ENCODE peak calls at places on chromosomes 11 and 22, in six cellular contexts. G is stomach, X is A549, L is sigmoid colon, R is ovary, K is K562. D is an unnamed sample.

GRCh38 chr11:75524576-75525432 is 937 bp downstream of the GDPD5 start:
- DNase-seq in K (peak), L (no peak), G (peak), X (no peak), R (peak), D (peak)

GRCh38 chr11:133832096-133833081 is 12.9 kb downstream of the SPATA19 start:
- DNase-seq in R (no peak), X (no peak), L (no peak), K (no peak), G (no peak), D (no peak)

GRCh38 chr22:23279781-23280180 is 99.5 kb downstream of the BCR start:
- DNase-seq in R (no peak), K (peak), L (no peak), G (no peak), X (no peak), D (no peak)

GRCh38 chr11:37762079-37762478 is 1164.0 kb upstream of the RAG2 start:
- DNase-seq in X (no peak), R (no peak), G (no peak), L (no peak), K (no peak), D (no peak)

GRCh38 chr11:132576706-132577105 is 955.6 kb downstream of the OPCML start:
- DNase-seq in R (no peak), G (peak), L (no peak), X (peak), K (no peak), D (no peak)

GRCh38 chr11:34052608-34053160 is 1.2 kb downstream of the CAPRIN1 start:
- DNase-seq in L (peak), X (peak), G (peak), K (peak), R (peak), D (peak)

GRCh38 chr22:45014658-45015057 is 4.9 kb upstream of the PHF21B start:
- DNase-seq in R (no peak), K (no peak), G (no peak), L (no peak), X (no peak), D (no peak)

GRCh38 chr11:123056835-123057491 is 5.0 kb downstream of the HSPA8 start:
- DNase-seq in K (no peak), G (no peak), R (no peak), L (no peak), X (no peak), D (no peak)

GRCh38 chr11:62580959-62581715 is 7.4 kb upstream of the EEF1G start:
- DNase-seq in L (no peak), R (no peak), G (no peak), X (no peak), K (no peak), D (no peak)

GRCh38 chr11:33970984-33971466 is 79.1 kb upstream of the LMO2 start:
- DNase-seq in G (peak), R (no peak), K (peak), L (peak), X (peak), D (peak)

GRCh38 chr11:134905966-134906955 is 494.2 kb upstream of the B3GAT1 start:
- DNase-seq in X (no peak), L (no peak), G (no peak), K (no peak), R (no peak), D (no peak)

GRCh38 chr11:2208691-2209369 is 37.2 kb upstream of the TH start:
- DNase-seq in X (peak), K (no peak), L (peak), R (peak), G (peak), D (peak)

GRCh38 chr22:26718905-26719304 is 61.5 kb downstream of the MIAT start:
- DNase-seq in X (peak), K (no peak), R (no peak), L (no peak), G (no peak), D (no peak)

GRCh38 chr11:109421981-109422590 is at the start of gene C11orf87:
- DNase-seq in L (no peak), G (no peak), X (no peak), R (no peak), K (no peak), D (no peak)

GRCh38 chr11:113507341-113507740 is 32.1 kb upstream of the DRD2 start:
- DNase-seq in R (no peak), K (no peak), G (no peak), L (no peak), X (no peak), D (no peak)

DNA sequence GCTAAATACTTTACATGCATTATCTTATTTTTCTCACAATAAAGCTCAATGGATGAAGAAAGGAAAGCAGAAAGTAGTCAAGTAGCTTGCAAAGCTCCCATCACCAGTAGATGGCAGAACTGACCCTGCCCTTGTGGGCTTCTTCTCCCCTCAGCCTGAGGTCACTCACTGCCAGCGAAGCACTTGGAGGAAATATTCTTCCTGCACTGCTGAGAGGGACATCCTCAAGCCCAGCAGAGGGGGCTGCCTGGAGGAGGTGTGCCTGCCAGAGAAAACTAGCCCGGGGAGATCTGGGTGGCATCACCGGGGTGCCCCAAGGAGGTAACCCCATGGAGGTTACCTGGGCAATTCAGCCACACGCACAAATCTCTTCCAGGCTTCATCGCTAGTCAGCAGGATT is 6.6 kb downstream of the APOL4 start:
- DNase-seq in L (peak), G (peak), K (peak), R (peak), X (peak), D (peak)
- TF ChIP-seq CTCF in L (peak), G (no peak), K (peak), R (peak), X (peak), D (peak)

GRCh38 chr11:20125927-20126326 is 34.3 kb downstream of the DBX1 start:
- DNase-seq in G (no peak), R (no peak), X (peak), L (no peak), K (no peak), D (no peak)
- TF ChIP-seq EP300 in G (no peak), R (no peak), X (peak), L (no peak), K (no peak), D (no peak)

DNA sequence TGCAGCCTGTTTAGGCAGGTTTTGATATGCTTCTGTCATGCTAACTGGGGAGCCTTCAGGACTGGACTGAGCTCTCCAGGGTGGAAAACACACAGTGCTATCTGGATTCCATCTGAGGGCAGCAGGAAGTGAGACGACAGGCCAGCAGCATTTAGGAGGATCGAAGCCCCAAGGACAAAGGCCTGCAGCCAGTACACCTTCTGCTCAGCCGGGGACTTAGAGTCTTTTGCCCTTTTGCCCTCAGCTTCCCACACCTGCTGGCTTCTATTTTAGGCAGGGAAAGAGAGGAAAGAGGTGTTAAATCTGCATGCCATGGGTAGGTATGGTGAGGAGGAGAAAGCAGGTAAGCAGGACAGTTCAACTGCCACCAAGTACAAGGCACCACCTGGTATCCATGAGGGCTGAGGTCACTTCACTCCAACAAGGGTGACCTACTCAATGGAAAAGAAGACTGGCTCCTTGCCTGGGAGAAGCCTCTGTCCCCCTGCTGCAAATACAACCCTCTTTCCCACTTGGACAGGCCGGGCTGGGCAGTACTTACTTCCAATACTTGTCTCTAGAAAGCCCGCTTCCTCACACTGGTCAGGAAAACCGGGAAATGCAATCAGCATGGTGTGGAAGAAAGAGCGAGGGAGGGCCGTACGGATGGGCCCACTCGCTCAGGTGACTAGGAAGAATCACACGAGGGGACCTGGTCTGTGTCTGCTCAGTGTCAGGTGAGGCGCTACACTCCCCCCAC is 12.3 kb downstream of the LARGE2 start:
- DNase-seq in R (no peak), L (no peak), G (no peak), X (no peak), K (no peak), D (no peak)
- H3K27ac ChIP-seq in R (no peak), L (no peak), G (peak), X (no peak), K (no peak), D (no peak)

DNA sequence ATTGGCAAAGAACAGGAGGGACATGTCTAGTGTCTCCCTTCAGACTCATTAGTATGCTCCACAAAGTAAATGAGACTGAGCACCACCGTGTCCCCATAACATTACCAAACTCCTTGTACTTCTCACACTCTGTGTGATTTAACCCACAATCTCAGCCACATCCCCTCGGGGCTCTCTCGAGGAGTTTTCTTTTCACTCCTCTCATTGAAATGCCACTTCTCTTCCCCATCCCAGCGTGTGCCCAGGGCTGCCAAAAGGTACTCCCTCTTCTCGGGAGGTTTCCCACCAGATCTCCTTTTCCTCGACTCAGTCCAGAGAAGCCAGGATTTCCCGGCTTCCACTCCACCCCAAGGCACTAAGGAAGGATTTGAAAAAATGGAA is 1.1 kb downstream of the RBFOX2 start:
- DNase-seq in X (no peak), L (peak), K (no peak), R (no peak), G (no peak), D (peak)
- TF ChIP-seq CTCF in X (no peak), L (no peak), K (no peak), R (no peak), G (no peak), D (no peak)

GRCh38 chr11:100556781-100557180 is 130.3 kb upstream of the ARHGAP42 start:
- DNase-seq in R (no peak), L (no peak), G (no peak), X (no peak), K (no peak), D (no peak)
- TF ChIP-seq EP300 in R (no peak), L (no peak), G (no peak), X (no peak), K (no peak), D (no peak)

GRCh38 chr11:47177229-47177845 is 658 bp upstream of the ARFGAP2 start:
- DNase-seq in G (peak), L (peak), K (peak), X (peak), R (no peak), D (peak)

GRCh38 chr11:47179655-47179991 is 2.9 kb upstream of the ARFGAP2 start:
- DNase-seq in G (peak), X (peak), K (peak), L (no peak), R (no peak), D (no peak)

GRCh38 chr11:47178737-47179654 is 2.3 kb upstream of the ARFGAP2 start:
- DNase-seq in X (no peak), R (no peak), K (no peak), L (no peak), G (no peak), D (no peak)

GRCh38 chr11:47177846-47178245 is 1.2 kb upstream of the ARFGAP2 start:
- DNase-seq in L (peak), G (no peak), K (no peak), X (no peak), R (no peak), D (no peak)

DNA sequence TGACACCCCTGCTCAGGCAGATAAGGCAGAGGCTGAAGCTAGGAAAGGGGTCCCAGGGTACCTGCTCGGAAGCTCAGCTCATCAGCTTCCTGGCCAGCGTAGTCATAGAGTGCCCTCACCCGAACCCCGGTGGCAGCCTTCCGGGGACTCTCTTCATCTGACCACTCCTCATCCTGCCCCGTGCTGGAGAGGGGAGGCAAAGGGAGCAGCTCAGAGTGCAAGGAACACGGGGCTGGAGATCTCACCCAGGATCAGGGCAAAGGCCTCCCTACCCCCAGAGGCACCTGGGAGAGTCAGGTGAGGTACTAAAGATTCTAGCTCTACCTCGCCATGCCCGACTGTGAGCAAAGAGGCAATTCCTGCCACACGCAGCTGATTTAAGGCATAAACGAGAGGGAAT is 1.6 kb upstream of the ARFGAP2 start:
- DNase-seq in K (no peak), G (no peak), L (no peak), X (no peak), R (no peak), D (no peak)
- H3K27ac ChIP-seq in K (no peak), G (peak), L (peak), X (no peak), R (peak), D (peak)

DNA sequence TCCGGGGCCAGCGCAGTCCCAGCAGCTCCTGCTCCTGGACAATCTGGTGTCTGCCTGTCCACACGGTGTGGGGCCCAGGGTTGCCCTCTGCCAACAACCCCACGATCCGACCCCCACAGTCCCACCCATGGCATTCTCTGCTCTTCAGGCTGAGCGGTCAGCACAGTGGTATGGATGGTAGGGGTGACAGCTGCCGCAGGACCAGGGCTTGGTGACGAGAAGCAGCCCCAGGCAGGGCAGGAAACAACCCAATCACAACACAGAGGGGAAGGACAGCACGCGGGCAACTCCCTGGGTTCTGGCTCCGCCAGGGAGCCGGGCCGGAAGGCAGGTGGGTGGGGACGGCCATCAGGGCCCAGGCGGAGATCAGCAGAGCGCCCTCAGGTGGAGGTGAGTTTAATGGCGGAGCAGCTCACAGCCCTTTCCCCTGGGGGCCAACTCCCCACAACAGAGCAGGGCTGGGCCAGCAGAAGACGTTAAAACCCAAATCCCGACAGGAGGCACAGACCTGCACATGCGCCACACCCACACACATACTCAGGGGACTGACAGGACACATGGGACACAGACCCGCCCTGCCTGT is 5.3 kb upstream of the CHADL start:
- DNase-seq in L (no peak), R (no peak), X (no peak), G (no peak), K (peak), D (no peak)
- TF ChIP-seq CTCF in L (no peak), R (no peak), X (no peak), G (no peak), K (peak), D (no peak)

GRCh38 chr11:121067453-121067852 is 33.6 kb upstream of the TECTA start:
- DNase-seq in L (no peak), R (no peak), X (peak), G (no peak), K (no peak), D (no peak)
- TF ChIP-seq EP300 in L (no peak), R (no peak), X (no peak), G (no peak), K (no peak), D (no peak)

DNA sequence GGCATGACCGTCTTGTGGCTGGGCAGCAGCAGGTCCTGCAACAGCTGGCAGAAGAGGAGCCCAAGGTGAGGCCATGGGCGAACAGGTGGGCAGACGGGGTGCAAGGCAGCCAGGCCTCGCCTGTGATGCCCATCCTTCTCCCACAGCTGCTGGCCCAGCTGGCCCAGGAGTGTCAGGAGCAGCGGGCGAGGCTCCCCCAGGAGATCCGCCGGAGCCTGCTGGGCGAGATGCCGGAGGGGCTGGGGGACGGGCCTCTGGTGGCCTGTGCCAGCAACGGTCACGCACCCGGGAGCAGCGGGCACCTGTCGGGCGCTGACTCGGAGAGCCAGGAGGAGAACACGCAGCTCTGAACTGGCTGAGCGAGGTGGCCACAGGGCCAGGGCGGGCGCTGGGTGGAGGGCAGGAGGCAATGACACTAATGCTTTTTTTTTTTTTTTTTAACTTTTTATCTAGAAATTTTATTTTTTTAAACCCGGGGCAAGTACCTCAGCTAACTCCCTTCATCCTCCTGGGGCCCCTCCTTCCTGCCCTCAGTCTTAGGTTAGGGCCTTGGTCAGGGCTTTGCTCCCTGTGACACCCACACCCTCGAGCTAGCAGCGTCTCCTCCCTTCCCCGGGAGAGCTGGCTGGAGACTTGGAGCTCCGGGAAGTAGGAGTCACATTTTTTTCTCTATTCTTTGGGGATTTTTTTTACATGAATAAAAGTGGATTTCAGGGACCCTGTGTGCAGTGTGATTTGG is 16.0 kb downstream of the PLCB3 start:
- DNase-seq in G (no peak), X (no peak), R (no peak), K (no peak), L (no peak), D (no peak)
- H3K27ac ChIP-seq in G (peak), X (no peak), R (no peak), K (peak), L (peak), D (peak)